ENCODE peak calls at places on chromosomes 16 and 17, in nine cellular contexts. L is brain microvascular endothelial cell; Q is CD8-positive, alpha-beta T cell; Z is PC-3; X is cardiac muscle cell; H is mucosa of descending colon; B is hepatocyte; K is mesendoderm; T is left lung. O is an unnamed sample.

GRCh38 chr17:64975318-64976087 is 56.2 kb upstream of the LRRC37A3 start:
- DNase-seq in X (peak; percentile 96), T (peak; percentile 98), L (peak; percentile 79), Q (peak; percentile 97), K (peak; percentile 92), Z (peak; percentile 99), H (peak; percentile 98), B (peak; percentile 97), O (peak; percentile 94)

GRCh38 chr17:32268734-32269288 is 3.2 kb downstream of the RHBDL3 start:
- DNase-seq in X (no peak), L (no peak), Z (no peak), B (no peak), H (no peak), Q (no peak), K (no peak), T (no peak), O (no peak)

GRCh38 chr17:38322897-38323296 is 20.9 kb downstream of the GPR179 start:
- DNase-seq in H (no peak), X (no peak), L (no peak), K (no peak), B (no peak), Z (no peak), Q (no peak), T (no peak), O (no peak)

GRCh38 chr16:24729967-24730815 is 740 bp downstream of the TNRC6A start:
- DNase-seq in L (peak; percentile 9), T (peak; percentile 39), X (peak; percentile 18), B (peak; percentile 52), Q (peak; percentile 42), K (peak; percentile 38), H (peak; percentile 59), Z (no peak), O (no peak)

GRCh38 chr16:28495795-28496749 is 1.6 kb downstream of the APOBR start:
- DNase-seq in H (no peak), K (no peak), L (no peak), X (no peak), B (no peak), T (no peak), Z (no peak), Q (no peak), O (no peak)

GRCh38 chr16:27346818-27347217 is 33.0 kb downstream of the IL4R start:
- DNase-seq in K (no peak), H (no peak), L (no peak), T (no peak), X (no peak), B (no peak), Q (no peak), Z (no peak), O (no peak)

GRCh38 chr17:38745545-38745944 is 2.6 kb downstream of the PCGF2 start:
- DNase-seq in X (no peak), K (no peak), Z (no peak), Q (no peak), H (no peak), L (no peak), B (peak; percentile 41), T (no peak), O (no peak)

GRCh38 chr16:14301150-14302030 is 230.3 kb downstream of the MRTFB start:
- DNase-seq in Z (peak; percentile 18), T (peak; percentile 44), H (no peak), X (peak; percentile 38), L (no peak), Q (peak; percentile 41), B (peak; percentile 28), K (peak; percentile 65), O (peak; percentile 17)

GRCh38 chr17:60102632-60103047 is 23.9 kb upstream of the HEATR6 start:
- DNase-seq in X (no peak), T (peak; percentile 66), K (no peak), H (peak; percentile 64), Z (no peak), L (peak; percentile 57), B (no peak), Q (no peak), O (peak; percentile 39)

GRCh38 chr17:50144845-50145531 is 5.5 kb downstream of the PPP1R9B start:
- DNase-seq in Q (no peak), L (no peak), Z (no peak), K (no peak), H (no peak), X (no peak), B (no peak), T (no peak), O (no peak)

GRCh38 chr16:62805221-62805857 is 769.1 kb upstream of the CDH8 start:
- DNase-seq in H (no peak), Q (no peak), L (no peak), B (no peak), K (no peak), Z (no peak), X (no peak), T (no peak), O (no peak)

GRCh38 chr16:54927125-54928015 is 3.3 kb upstream of the IRX5 start:
- DNase-seq in K (peak; percentile 33), Q (no peak), H (no peak), L (no peak), B (no peak), Z (no peak), T (no peak), X (peak; percentile 44), O (peak; percentile 73)

GRCh38 chr17:44004761-44005526 is 522 bp downstream of the NAGS start:
- DNase-seq in H (peak; percentile 69), K (peak; percentile 36), X (peak; percentile 34), Q (no peak), B (peak; percentile 51), L (no peak), T (no peak), Z (peak; percentile 57), O (peak; percentile 40)

GRCh38 chr16:85157372-85157771 is 45.1 kb upstream of the CIBAR2 start:
- DNase-seq in K (no peak), H (no peak), Q (no peak), L (no peak), Z (no peak), X (no peak), T (no peak), B (no peak), O (no peak)

GRCh38 chr16:30774367-30775130 is 12.4 kb downstream of the RNF40 start:
- DNase-seq in Q (no peak), Z (no peak), B (no peak), H (no peak), K (peak; percentile 18), X (no peak), T (no peak), L (no peak), O (no peak)

GRCh38 chr16:30775131-30775380 is 11.9 kb downstream of the ZNF629 start:
- DNase-seq in Z (no peak), K (no peak), T (no peak), X (no peak), H (no peak), B (no peak), L (no peak), Q (no peak), O (no peak)

GRCh38 chr16:30775381-30776099 is 11.5 kb downstream of the ZNF629 start:
- DNase-seq in X (peak; percentile 88), K (peak; percentile 96), Q (peak; percentile 55), B (peak; percentile 89), L (peak; percentile 78), H (peak; percentile 88), T (peak; percentile 90), Z (peak; percentile 70), O (peak; percentile 86)

GRCh38 chr16:30771726-30772125 is 9.6 kb downstream of the RNF40 start:
- DNase-seq in T (no peak), H (no peak), K (no peak), Z (peak; percentile 18), X (no peak), L (no peak), Q (no peak), B (no peak), O (no peak)

GRCh38 chr16:30773826-30774225 is 11.7 kb downstream of the RNF40 start:
- DNase-seq in L (no peak), Z (no peak), T (no peak), H (no peak), X (no peak), K (no peak), Q (no peak), B (no peak), O (no peak)
- H3K36me3 ChIP-seq in L (peaks cover 56% of the 10 kb centered on the region), Z (peaks cover 4% of the 10 kb centered on the region), T (no peaks in the 10 kb centered on the region), H (peaks cover 11% of the 10 kb centered on the region), X (peaks cover 35% of the 10 kb centered on the region), K (peaks cover 17% of the 10 kb centered on the region), Q (peaks cover 38% of the 10 kb centered on the region), B (no peaks in the 10 kb centered on the region), O (peaks cover 5% of the 10 kb centered on the region)

DNA sequence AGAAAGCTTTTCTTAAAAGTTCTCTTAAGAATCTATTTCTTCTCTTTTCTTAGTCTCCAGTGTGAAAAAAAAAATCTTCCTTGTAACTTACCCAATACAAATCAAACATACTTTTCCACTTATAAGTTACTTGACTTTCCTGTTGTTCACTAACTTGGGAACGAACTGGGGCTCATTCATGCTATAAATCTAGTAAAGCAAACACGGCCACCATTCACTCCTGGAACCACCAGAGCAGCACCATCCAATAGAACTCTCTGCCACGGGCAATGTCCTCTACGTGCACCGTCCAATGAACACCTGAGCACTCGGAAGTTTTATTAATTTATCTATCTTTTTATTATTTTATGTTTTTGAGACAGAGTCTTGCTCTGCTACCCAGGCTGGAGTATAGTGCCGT is 20.7 kb downstream of the SRP68 start:
- DNase-seq in T (no peak), B (no peak), X (no peak), L (no peak), H (no peak), Z (no peak), Q (no peak), K (no peak), O (no peak)
- H3K36me3 ChIP-seq in T (no peaks in the 10 kb centered on the region), B (no peaks in the 10 kb centered on the region), X (peaks cover 57% of the 10 kb centered on the region), L (peaks cover 55% of the 10 kb centered on the region), H (peaks cover 11% of the 10 kb centered on the region), Z (peaks cover 70% of the 10 kb centered on the region), Q (peaks cover 51% of the 10 kb centered on the region), K (peaks cover 18% of the 10 kb centered on the region), O (peaks cover 4% of the 10 kb centered on the region)

DNA sequence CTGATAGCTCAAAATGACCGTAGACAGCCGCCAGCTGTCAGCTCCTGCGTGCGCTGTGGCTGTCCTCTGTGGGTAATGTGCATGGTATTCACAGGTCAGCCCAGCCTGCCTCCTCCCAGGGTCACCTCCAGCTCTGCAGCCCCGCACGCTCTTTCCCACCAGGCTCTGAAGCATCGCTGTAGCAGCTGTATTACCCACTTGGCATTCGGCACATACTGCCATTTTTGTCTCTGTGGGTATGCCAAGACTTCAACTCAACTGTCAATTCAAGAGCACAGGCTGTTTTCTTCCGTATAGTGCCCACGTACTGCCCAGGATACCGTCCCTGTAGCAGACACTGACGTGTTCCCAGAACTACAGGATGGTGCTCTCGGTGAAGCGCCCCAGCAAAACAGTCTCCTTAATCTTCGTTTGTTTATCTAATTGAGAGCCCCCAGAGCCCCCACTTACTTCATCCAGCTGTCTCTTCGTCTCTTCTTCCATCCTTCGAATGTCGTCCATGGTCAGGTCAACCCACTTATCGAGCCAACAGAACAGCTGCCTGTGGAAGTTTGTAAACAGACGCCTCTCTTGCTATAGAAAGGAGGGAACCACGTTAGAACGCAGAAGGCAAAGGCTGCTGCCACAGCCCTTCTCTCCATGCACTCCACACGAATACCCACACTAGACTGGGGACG is 17.4 kb upstream of the INPP5K start:
- DNase-seq in T (no peak), B (no peak), L (no peak), K (no peak), Z (no peak), X (no peak), Q (no peak), H (no peak), O (no peak)
- H3K36me3 ChIP-seq in T (peaks cover 4% of the 10 kb centered on the region), B (peaks cover 4% of the 10 kb centered on the region), L (peaks cover 52% of the 10 kb centered on the region), K (peaks cover 6% of the 10 kb centered on the region), Z (peaks cover 15% of the 10 kb centered on the region), X (peaks cover 52% of the 10 kb centered on the region), Q (peaks cover 7% of the 10 kb centered on the region), H (no peaks in the 10 kb centered on the region), O (no peaks in the 10 kb centered on the region)

GRCh38 chr17:17865035-17865434 is 28.2 kb upstream of the SREBF1 start:
- DNase-seq in H (no peak), B (no peak), X (no peak), L (no peak), K (no peak), Q (no peak), Z (no peak), T (no peak), O (no peak)
- H3K36me3 ChIP-seq in H (no peaks in the 10 kb centered on the region), B (no peaks in the 10 kb centered on the region), X (peaks cover 3% of the 10 kb centered on the region), L (peaks cover 17% of the 10 kb centered on the region), K (no peaks in the 10 kb centered on the region), Q (peaks cover 22% of the 10 kb centered on the region), Z (peaks cover 22% of the 10 kb centered on the region), T (no peaks in the 10 kb centered on the region), O (no peaks in the 10 kb centered on the region)